ENCODE peak calls at places on chromosomes 3 and 15, in ten cellular contexts. V, X, U, L, J, P, B, E, M and F are unnamed samples.

GRCh38 chr15:101489633-101490407 is at the start of gene PCSK6:
- DNase-seq in J (no peak), L (peak; percentile 72), V (no peak), U (no peak), B (no peak), X (no peak), M (no peak), E (no peak), P (no peak), F (peak; percentile 65)

GRCh38 chr3:79038057-79038456 is 729.7 kb downstream of the ROBO1 start:
- DNase-seq in B (no peak), L (no peak), V (no peak), E (no peak), M (no peak), J (no peak), U (no peak), P (no peak), X (no peak), F (no peak)

GRCh38 chr3:109241459-109241858 is 74.9 kb downstream of the DPPA2 start:
- DNase-seq in B (no peak), L (no peak), E (no peak), U (no peak), M (no peak), P (no peak), J (no peak), X (no peak), V (no peak), F (peak; percentile 13)

GRCh38 chr3:8576841-8577553 is 67.6 kb downstream of the SSUH2 start:
- DNase-seq in M (no peak), P (peak; percentile 76), U (no peak), V (no peak), E (no peak), J (no peak), B (no peak), X (peak; percentile 97), L (no peak), F (no peak)

GRCh38 chr15:28131400-28131799 is 32.3 kb upstream of the OCA2 start:
- DNase-seq in L (no peak), M (no peak), B (no peak), V (no peak), E (no peak), X (no peak), J (no peak), P (no peak), U (no peak), F (no peak)

GRCh38 chr15:90000175-90000923 is 775 bp upstream of the ZNF710 start:
- DNase-seq in P (no peak), U (peak; percentile 50), L (peak; percentile 77), X (no peak), J (no peak), M (no peak), B (no peak), E (no peak), V (peak; percentile 38), F (peak; percentile 48)

GRCh38 chr15:38176696-38177095 is 75.9 kb upstream of the SPRED1 start:
- DNase-seq in U (no peak), J (no peak), P (no peak), B (no peak), L (no peak), X (peak; percentile 70), M (no peak), V (no peak), E (no peak), F (no peak)

GRCh38 chr3:38538773-38539353 is 42.7 kb downstream of the EXOG start:
- DNase-seq in E (no peak), U (no peak), P (no peak), B (no peak), X (no peak), L (no peak), J (no peak), M (no peak), V (no peak), F (no peak)

GRCh38 chr3:106215047-106215446 is 346.2 kb upstream of the CBLB start:
- DNase-seq in U (no peak), J (no peak), B (no peak), P (no peak), X (no peak), L (no peak), V (no peak), M (no peak), E (no peak), F (no peak)

GRCh38 chr3:184037816-184038215 is 6.3 kb downstream of the HTR3D start:
- DNase-seq in J (no peak), B (no peak), M (no peak), V (no peak), P (no peak), L (peak; percentile 52), E (no peak), X (no peak), U (no peak), F (peak; percentile 49)

GRCh38 chr15:50552238-50552637 is 5.8 kb upstream of the USP50 start:
- DNase-seq in V (no peak), U (no peak), L (no peak), P (no peak), J (no peak), E (no peak), M (no peak), X (no peak), B (no peak), F (no peak)

GRCh38 chr15:82680200-82681102 is 29.2 kb downstream of the AP3B2 start:
- DNase-seq in U (peak; percentile 65), V (no peak), L (peak; percentile 96), B (no peak), X (no peak), M (no peak), J (no peak), P (no peak), E (peak; percentile 42), F (peak; percentile 94)

GRCh38 chr3:134197681-134198261 is 52.9 kb downstream of the RYK start:
- DNase-seq in P (peak; percentile 51), L (no peak), B (no peak), E (no peak), X (peak; percentile 57), J (no peak), U (no peak), V (peak; percentile 44), M (peak; percentile 53), F (peak; percentile 70)

GRCh38 chr15:70605606-70606410 is 157.6 kb downstream of the UACA start:
- DNase-seq in P (peak; percentile 58), V (peak; percentile 32), L (no peak), J (peak; percentile 73), X (peak; percentile 42), B (peak; percentile 77), E (no peak), M (no peak), U (peak; percentile 91), F (peak; percentile 29)

GRCh38 chr15:39388118-39388517 is 192.8 kb upstream of the THBS1 start:
- DNase-seq in M (no peak), L (no peak), V (no peak), J (no peak), X (no peak), B (no peak), P (no peak), E (no peak), U (no peak), F (no peak)

GRCh38 chr15:101019351-101019750 is 100.2 kb downstream of the LRRK1 start:
- DNase-seq in M (no peak), P (no peak), X (no peak), U (no peak), B (no peak), J (no peak), L (peak; percentile 28), E (no peak), V (no peak), F (no peak)